ENCODE peak calls at places on chromosomes 6 and 20, in nine cellular contexts. I is cardiac muscle cell; Q is CD4-positive, alpha-beta T cell; Y is Kasumi-1; E is T-helper 17 cell; U is HuH-7; D is stimulated activated CD8-positive, alpha-beta memory T cell treated with anti-CD3 and anti-CD28 coated beads, Interleukin-4, amount 100 ng/mL, for 24 hours; M is HT1080; N is GM03348. F is an unnamed sample.

GRCh38 chr20:364905-365794 is 15.4 kb upstream of the TRIB3 start:
- DNase-seq in I (no peak), Q (no peak), Y (peak; percentile 6), E (no peak), U (no peak), D (no peak), M (peak; percentile 69), N (no peak), F (no peak)

GRCh38 chr6:129590408-129591022 is 119.5 kb downstream of the ARHGAP18 start:
- DNase-seq in I (peak; percentile 33), Q (no peak), Y (no peak), E (no peak), U (no peak), D (no peak), M (peak; percentile 53), N (peak; percentile 5), F (no peak)

GRCh38 chr20:33789109-33789857 is 21.9 kb upstream of the CHMP4B start:
- DNase-seq in I (peak; percentile 96), Q (no peak), Y (no peak), E (no peak), U (no peak), D (no peak), M (peak; percentile 98), N (peak; percentile 85), F (no peak)

GRCh38 chr20:5168582-5169396 is 42.0 kb downstream of the CDS2 start:
- DNase-seq in I (peak; percentile 56), Q (no peak), Y (peak; percentile 75), E (no peak), U (no peak), D (no peak), M (peak; percentile 83), N (peak; percentile 77), F (no peak)

GRCh38 chr6:170135041-170135440 is 155.8 kb downstream of the DLL1 start:
- DNase-seq in I (no peak), Q (no peak), Y (no peak), E (no peak), U (no peak), D (no peak), M (no peak), N (no peak), F (no peak)

GRCh38 chr6:135537782-135538301 is 40.3 kb upstream of the AHI1 start:
- DNase-seq in I (peak; percentile 75), Q (no peak), Y (no peak), E (no peak), U (no peak), D (peak; percentile 28), M (peak; percentile 82), N (peak; percentile 51), F (no peak)

GRCh38 chr6:14711704-14712397 is 534.0 kb upstream of the JARID2 start:
- DNase-seq in I (no peak), Q (no peak), Y (no peak), E (no peak), U (no peak), D (no peak), M (no peak), N (no peak), F (no peak)

GRCh38 chr6:105646391-105646867 is 243.5 kb upstream of the PREP start:
- DNase-seq in I (no peak), Q (no peak), Y (no peak), E (no peak), U (no peak), D (peak; percentile 19), M (peak; percentile 78), N (no peak), F (no peak)

GRCh38 chr6:26311012-26311384 is 54.0 kb upstream of the BTN3A2 start:
- DNase-seq in I (peak; percentile 54), Q (no peak), Y (peak; percentile 55), E (no peak), U (no peak), D (no peak), M (peak; percentile 84), N (no peak), F (no peak)

GRCh38 chr6:45163952-45164766 is 164.0 kb upstream of the RUNX2 start:
- DNase-seq in I (no peak), Q (no peak), Y (no peak), E (no peak), U (no peak), D (no peak), M (peak; percentile 5), N (no peak), F (no peak)

GRCh38 chr6:132633362-132633761 is 9.3 kb upstream of the TAAR2 start:
- DNase-seq in I (no peak), Q (no peak), Y (no peak), E (no peak), U (no peak), D (no peak), M (no peak), N (no peak), F (no peak)

GRCh38 chr20:62533591-62534495 is 58.0 kb upstream of the GATA5 start:
- DNase-seq in I (no peak), Q (no peak), Y (no peak), E (no peak), U (no peak), D (no peak), M (no peak), N (no peak), F (no peak)

GRCh38 chr6:45496085-45496433 is 118.3 kb upstream of the SUPT3H start:
- DNase-seq in I (no peak), Q (no peak), Y (no peak), E (no peak), U (no peak), D (no peak), M (no peak), N (no peak), F (no peak)

GRCh38 chr20:20321134-20321533 is 46.8 kb upstream of the INSM1 start:
- DNase-seq in I (no peak), Q (no peak), Y (no peak), E (no peak), U (no peak), D (no peak), M (no peak), N (no peak), F (no peak)

GRCh38 chr20:58838174-58838573 is 12.5 kb downstream of the GNAS-AS1 start:
- DNase-seq in I (no peak), Q (no peak), Y (no peak), E (no peak), U (no peak), D (no peak), M (no peak), N (no peak), F (no peak)

GRCh38 chr20:43658068-43658722 is 8.7 kb upstream of the MYBL2 start:
- DNase-seq in I (peak; percentile 8), Q (no peak), Y (peak; percentile 71), E (no peak), U (peak; percentile 56), D (no peak), M (peak; percentile 41), N (no peak), F (no peak)

GRCh38 chr6:165183496-165184140 is 125.8 kb downstream of the C6orf118 start:
- DNase-seq in I (no peak), Q (no peak), Y (no peak), E (no peak), U (no peak), D (no peak), M (no peak), N (no peak), F (no peak)

GRCh38 chr6:71194730-71195129 is 93.9 kb upstream of the OGFRL1 start:
- DNase-seq in I (peak; percentile 87), Q (no peak), Y (no peak), E (no peak), U (no peak), D (no peak), M (peak; percentile 54), N (peak; percentile 83), F (no peak)

GRCh38 chr6:1296079-1296478 is 15.8 kb upstream of the FOXQ1 start:
- DNase-seq in I (no peak), Q (no peak), Y (no peak), E (no peak), U (no peak), D (no peak), M (no peak), N (no peak), F (no peak)

GRCh38 chr6:31579546-31580445 is 2.4 kb downstream of the LTB start:
- DNase-seq in I (no peak), Q (no peak), Y (no peak), E (no peak), U (no peak), D (no peak), M (no peak), N (no peak), F (no peak)

GRCh38 chr6:26033942-26034354 is 53.3 kb upstream of the HFE start:
- DNase-seq in I (no peak), Q (no peak), Y (peak; percentile 57), E (no peak), U (no peak), D (no peak), M (no peak), N (no peak), F (no peak)

GRCh38 chr20:31542201-31542842 is 28.1 kb downstream of the HM13 start:
- DNase-seq in I (no peak), Q (no peak), Y (no peak), E (no peak), U (no peak), D (no peak), M (peak; percentile 88), N (peak; percentile 49), F (no peak)

GRCh38 chr6:26420607-26421235 is 18.6 kb downstream of the BTN3A1 start:
- DNase-seq in I (peak; percentile 52), Q (no peak), Y (peak; percentile 56), E (no peak), U (peak; percentile 16), D (no peak), M (peak; percentile 52), N (peak; percentile 19), F (no peak)

GRCh38 chr6:111576302-111576701 is 29.4 kb downstream of the TRAF3IP2 start:
- DNase-seq in I (peak; percentile 52), Q (no peak), Y (peak; percentile 59), E (no peak), U (no peak), D (no peak), M (no peak), N (no peak), F (no peak)

GRCh38 chr6:29708432-29709177 is 14.6 kb upstream of the HLA-F start:
- DNase-seq in I (no peak), Q (peak; percentile 62), Y (no peak), E (peak; percentile 38), U (no peak), D (no peak), M (peak; percentile 15), N (no peak), F (no peak)

GRCh38 chr6:119612871-119613515 is 263.4 kb upstream of the MAN1A1 start:
- DNase-seq in I (no peak), Q (no peak), Y (no peak), E (no peak), U (no peak), D (no peak), M (no peak), N (peak; percentile 25), F (no peak)

GRCh38 chr6:147641511-147641910 is 133.0 kb downstream of the SAMD5 start:
- DNase-seq in I (no peak), Q (no peak), Y (no peak), E (no peak), U (no peak), D (no peak), M (no peak), N (no peak), F (no peak)